ENCODE peak calls at places on chromosomes 11 and 22, in eight cellular contexts. X is adrenal gland, W is uterus, B is cardiac fibroblast, J is fibroblast of lung, F is ovary, D is K562, P is stomach. S is an unnamed sample.

GRCh38 chr11:35318309-35318708 is 101.0 kb downstream of the SLC1A2 start:
- DNase-seq in X (no peak), D (no peak), B (no peak), J (no peak), P (no peak), F (no peak), W (no peak), S (no peak)

GRCh38 chr22:43077121-43077877 is 11.9 kb downstream of the TTLL1 start:
- DNase-seq in B (peak), J (no peak), F (no peak), D (no peak), X (no peak), W (no peak), P (no peak), S (peak)

GRCh38 chr11:1652778-1653540 is 23.4 kb downstream of the KRTAP5-5 start:
- DNase-seq in F (peak), J (peak), D (peak), W (peak), X (peak), B (peak), P (peak), S (peak)

GRCh38 chr11:43952401-43953342 is 10.2 kb downstream of the C11orf96 start:
- DNase-seq in W (no peak), J (no peak), F (no peak), P (no peak), D (no peak), X (peak), B (no peak), S (no peak)

GRCh38 chr11:34826384-34826726 is 89.8 kb downstream of the APIP start:
- DNase-seq in W (no peak), D (no peak), X (no peak), J (no peak), F (no peak), P (no peak), B (no peak), S (no peak)

GRCh38 chr11:92735039-92735438 is 234.4 kb upstream of the MTNR1B start:
- DNase-seq in D (no peak), B (no peak), P (no peak), J (no peak), F (no peak), X (no peak), W (no peak), S (no peak)

GRCh38 chr11:370087-370941 is 1.0 kb downstream of the B4GALNT4 start:
- DNase-seq in W (no peak), D (peak), F (peak), P (no peak), X (no peak), B (no peak), J (no peak), S (no peak)

GRCh38 chr22:30123463-30123862 is 43.2 kb downstream of the HORMAD2 start:
- DNase-seq in D (no peak), X (no peak), P (no peak), W (no peak), J (no peak), F (no peak), B (no peak), S (no peak)

GRCh38 chr11:90373971-90374370 is 151.1 kb upstream of the CHORDC1 start:
- DNase-seq in F (no peak), J (no peak), X (no peak), B (no peak), D (no peak), P (no peak), W (no peak), S (no peak)

GRCh38 chr22:23539135-23539838 is 40.8 kb downstream of the IGLL1 start:
- DNase-seq in W (peak), X (peak), P (peak), B (peak), D (peak), J (peak), F (peak), S (peak)
- H3K4me3 ChIP-seq in W (no peak), X (no peak), P (no peak), B (no peak), D (no peak), J (no peak), F (no peak), S (peak)

GRCh38 chr11:86180860-86181259 is 63.7 kb upstream of the EED start:
- DNase-seq in W (no peak), F (no peak), D (no peak), J (no peak), B (no peak), P (no peak), X (no peak), S (no peak)

GRCh38 chr11:86180415-86180814 is 64.1 kb upstream of the EED start:
- DNase-seq in W (no peak), D (no peak), B (no peak), F (no peak), P (no peak), J (no peak), X (no peak), S (no peak)

GRCh38 chr11:86179646-86180064 is 64.9 kb upstream of the EED start:
- DNase-seq in P (no peak), X (no peak), J (no peak), F (no peak), W (no peak), B (no peak), D (no peak), S (no peak)

GRCh38 chr11:86182976-86183584 is 61.5 kb upstream of the EED start:
- DNase-seq in P (peak), D (peak), B (no peak), J (no peak), X (no peak), W (no peak), F (no peak), S (peak)

DNA sequence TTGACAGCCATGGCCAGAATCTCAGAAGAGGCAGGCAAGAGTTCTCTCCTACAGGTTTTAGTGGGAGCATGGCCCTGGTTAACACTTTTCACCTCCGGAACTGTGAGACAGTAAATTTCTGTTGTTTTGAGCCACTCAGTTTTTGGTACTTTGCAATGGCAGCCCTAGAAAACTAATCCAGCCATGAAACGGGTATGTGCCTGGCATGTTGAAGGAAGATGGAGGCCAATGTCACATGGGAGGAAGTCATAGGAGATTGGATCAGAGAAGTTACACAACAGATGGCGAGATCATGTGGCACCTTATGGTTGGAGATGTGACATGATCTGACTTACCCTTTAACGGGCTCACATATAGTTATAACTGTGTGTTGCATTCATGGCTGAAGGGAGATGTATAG is 63.2 kb upstream of the EED start:
- DNase-seq in P (no peak), D (no peak), B (no peak), J (no peak), F (no peak), X (no peak), W (no peak), S (no peak)
- TF ChIP-seq CTCF in P (no peak), D (no peak), B (no peak), J (no peak), F (no peak), X (no peak), W (no peak), S (no peak)

GRCh38 chr11:18632841-18633240 is 1.3 kb downstream of the SPTY2D1 start:
- DNase-seq in J (no peak), D (no peak), F (no peak), P (no peak), B (no peak), W (no peak), X (no peak), S (no peak)
- H3K4me3 ChIP-seq in J (peak), D (peak), F (no peak), P (peak), B (peak), W (no peak), X (no peak), S (peak)

DNA sequence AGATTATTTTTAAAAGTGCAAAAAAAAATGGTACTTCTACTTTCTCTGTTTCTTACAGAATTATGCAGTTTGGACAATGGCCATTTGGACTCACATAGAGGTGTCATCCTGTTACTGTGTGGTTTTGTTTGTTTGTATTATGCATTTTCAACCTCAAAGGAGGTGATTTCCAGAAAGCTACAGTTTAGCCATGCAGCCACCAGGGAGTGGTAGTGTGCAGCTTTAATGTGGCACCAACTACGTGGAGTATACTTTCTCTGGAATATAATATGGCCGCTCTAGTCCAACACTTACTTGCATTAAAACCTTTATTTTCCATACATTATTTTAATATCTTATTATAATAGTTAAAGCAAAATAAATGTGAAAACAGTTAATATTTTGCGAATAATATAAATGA is 469.9 kb upstream of the KIRREL3 start:
- DNase-seq in F (no peak), W (no peak), D (no peak), J (no peak), B (no peak), X (no peak), P (no peak), S (peak)
- TF ChIP-seq CTCF in F (no peak), W (no peak), D (no peak), J (peak), B (peak), X (no peak), P (no peak), S (peak)

DNA sequence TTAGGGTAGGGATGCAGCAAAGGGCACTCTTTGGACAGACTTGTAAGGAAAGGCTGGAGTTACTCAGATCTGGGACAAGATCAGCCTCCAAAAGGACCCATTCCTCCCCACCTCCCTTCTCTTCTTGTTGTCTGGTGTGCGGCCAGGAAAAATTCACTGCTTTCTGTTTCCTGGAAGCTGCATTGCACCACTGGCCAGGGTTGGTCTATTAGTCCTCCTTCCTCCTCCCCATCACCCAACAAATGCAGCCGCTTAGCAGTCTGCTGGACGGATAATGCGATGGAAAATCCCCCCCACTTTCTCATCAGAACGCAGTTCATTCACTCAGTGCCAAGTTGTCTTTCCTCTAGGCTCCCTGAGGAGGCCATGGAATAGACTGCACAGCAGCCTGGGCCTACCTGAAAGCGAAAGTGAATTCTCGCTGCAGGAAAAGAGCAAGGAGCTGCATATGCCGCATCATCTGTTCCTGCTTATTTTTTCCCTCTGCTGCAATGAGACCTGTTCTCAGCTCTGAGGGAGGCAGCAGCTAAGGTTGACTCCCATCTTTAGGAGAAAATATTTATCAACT is 513.5 kb downstream of the METTL15 start:
- DNase-seq in D (no peak), B (peak), P (peak), X (peak), F (peak), J (peak), W (peak), S (no peak)
- H3K4me3 ChIP-seq in D (no peak), B (peak), P (peak), X (no peak), F (peak), J (no peak), W (no peak), S (no peak)

DNA sequence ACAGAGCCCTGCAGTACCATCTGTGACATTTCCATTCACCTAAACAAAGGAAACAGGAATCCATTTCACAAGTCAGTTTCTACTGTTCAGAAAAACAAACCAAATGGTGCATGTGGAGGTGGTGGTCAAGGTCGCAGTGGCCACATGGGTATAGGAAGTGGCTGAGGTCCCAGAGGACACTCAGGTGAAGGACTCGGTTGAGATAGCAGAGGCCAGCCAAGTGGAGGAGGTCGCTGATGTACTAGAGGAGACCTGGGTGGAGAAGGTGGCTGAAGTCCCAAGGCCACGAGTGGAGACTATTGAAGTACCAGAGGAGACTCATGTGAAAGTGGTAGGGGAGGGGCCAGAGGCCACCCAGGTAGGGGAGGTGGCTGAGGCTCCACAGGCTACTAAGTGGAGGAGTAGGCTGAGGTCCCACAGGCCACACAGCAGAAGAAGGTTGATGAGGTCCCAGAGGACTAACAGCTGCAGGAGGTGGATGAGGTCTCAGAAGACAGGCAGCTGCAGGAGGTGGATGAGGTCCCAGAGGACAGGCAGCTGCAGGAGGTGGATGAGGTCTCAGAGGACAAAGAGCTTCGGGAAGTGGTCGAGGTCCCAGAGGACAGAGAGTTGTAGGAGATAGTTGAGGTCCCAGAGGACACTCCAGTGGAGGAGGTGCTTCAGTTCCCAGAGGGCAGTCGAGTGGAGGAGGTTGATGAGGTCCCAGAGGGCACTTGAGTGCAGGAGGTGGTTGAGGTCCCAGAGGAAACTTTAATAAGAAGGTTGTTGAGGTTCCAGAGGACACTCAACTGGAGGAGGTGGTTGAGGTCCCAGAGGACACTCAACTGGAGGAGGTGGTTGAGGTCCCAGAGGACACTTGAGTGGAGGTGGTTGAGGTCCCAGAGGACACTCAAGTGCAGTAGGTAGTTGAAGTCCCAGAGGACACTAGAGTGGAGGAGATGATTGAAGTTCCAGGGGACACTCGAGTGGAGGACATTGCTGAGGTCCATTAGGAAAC is 40.1 kb downstream of the ZNF195 start:
- DNase-seq in B (no peak), W (no peak), P (no peak), D (no peak), J (no peak), X (no peak), F (no peak), S (no peak)
- TF ChIP-seq CTCF in B (no peak), W (no peak), P (no peak), D (no peak), J (no peak), X (no peak), F (no peak), S (no peak)

GRCh38 chr22:49053574-49053973 is 774.1 kb downstream of the BRD1 start:
- DNase-seq in F (no peak), W (no peak), J (no peak), P (no peak), D (no peak), X (no peak), B (no peak), S (no peak)
- H3K4me3 ChIP-seq in F (no peak), W (no peak), J (no peak), P (no peak), D (no peak), X (no peak), B (no peak), S (no peak)

GRCh38 chr11:112555491-112556364 is 295.1 kb upstream of the PLET1 start:
- DNase-seq in P (peak), W (peak), X (peak), J (peak), F (peak), B (peak), D (peak), S (peak)
- TF ChIP-seq CTCF in P (peak), W (peak), X (peak), J (peak), F (no peak), B (peak), D (peak), S (peak)

GRCh38 chr11:128701936-128702335 is 8.1 kb downstream of the FLI1 start:
- DNase-seq in F (no peak), J (no peak), W (no peak), B (no peak), X (no peak), D (no peak), P (no peak), S (no peak)
- H3K4me3 ChIP-seq in F (no peak), J (no peak), W (no peak), B (no peak), X (no peak), D (no peak), P (no peak), S (no peak)

GRCh38 chr11:79086056-79086455 is 354.8 kb downstream of the TENM4 start:
- DNase-seq in B (no peak), P (no peak), J (no peak), F (no peak), X (no peak), D (no peak), W (no peak), S (no peak)
- TF ChIP-seq CTCF in B (no peak), P (no peak), J (no peak), F (no peak), X (no peak), D (no peak), W (no peak), S (no peak)

S was measured in transverse colon.